ENCODE peak calls at places on chromosome 20, in seven cellular contexts. One of them, this sample, is unnamed.
A peak's percentile ranks its signal among the peaks of the same experiment; 100 is the strongest.

GRCh38 chr20:42082611-42083010 is 464.4 kb upstream of the CHD6 start:
- DNase-seq in IMR-90: peak; percentile 0
- DNase-seq in HepG2: no peak
- DNase-seq in K562: no peak
- DNase-seq in GM12878: no peak
- DNase-seq in H1: no peak
- DNase-seq in SK-N-SH: peak; percentile 81
- DNase-seq in this sample: no peak

GRCh38 chr20:63360850-63361497 is at the start of gene CHRNA4:
- DNase-seq in IMR-90: no peak
- DNase-seq in HepG2: no peak
- DNase-seq in K562: no peak
- DNase-seq in GM12878: no peak
- DNase-seq in H1: no peak
- DNase-seq in SK-N-SH: peak; percentile 68
- DNase-seq in this sample: no peak

GRCh38 chr20:46270977-46271744 is 37.1 kb downstream of the CDH22 start:
- DNase-seq in IMR-90: no peak
- DNase-seq in HepG2: no peak
- DNase-seq in K562: no peak
- DNase-seq in GM12878: no peak
- DNase-seq in H1: no peak
- DNase-seq in SK-N-SH: no peak
- DNase-seq in this sample: no peak

GRCh38 chr20:63382551-63383300 is 21.6 kb upstream of the CHRNA4 start:
- DNase-seq in IMR-90: no peak
- DNase-seq in HepG2: no peak
- DNase-seq in K562: no peak
- DNase-seq in GM12878: no peak
- DNase-seq in H1: no peak
- DNase-seq in SK-N-SH: no peak
- DNase-seq in this sample: no peak

GRCh38 chr20:14498809-14499208 is 161.4 kb upstream of the FLRT3 start:
- DNase-seq in IMR-90: no peak
- DNase-seq in HepG2: no peak
- DNase-seq in K562: no peak
- DNase-seq in GM12878: no peak
- DNase-seq in H1: no peak
- DNase-seq in SK-N-SH: peak; percentile 21
- DNase-seq in this sample: no peak

GRCh38 chr20:2914160-2914559 is 40.9 kb downstream of the PTPRA start:
- DNase-seq in IMR-90: no peak
- DNase-seq in HepG2: peak; percentile 71
- DNase-seq in K562: no peak
- DNase-seq in GM12878: no peak
- DNase-seq in H1: no peak
- DNase-seq in SK-N-SH: no peak
- DNase-seq in this sample: no peak

GRCh38 chr20:60791823-60792222 is 460.2 kb upstream of the CDH4 start:
- DNase-seq in IMR-90: no peak
- DNase-seq in HepG2: no peak
- DNase-seq in K562: no peak
- DNase-seq in GM12878: no peak
- DNase-seq in H1: no peak
- DNase-seq in SK-N-SH: no peak
- DNase-seq in this sample: no peak

GRCh38 chr20:2984956-2985661 is 58.3 kb upstream of the GNRH2 start:
- DNase-seq in IMR-90: peak; percentile 80
- DNase-seq in HepG2: no peak
- DNase-seq in K562: no peak
- DNase-seq in GM12878: no peak
- DNase-seq in H1: no peak
- DNase-seq in SK-N-SH: no peak
- DNase-seq in this sample: no peak

GRCh38 chr20:11922561-11922960 is 4.9 kb downstream of the BTBD3 start:
- DNase-seq in IMR-90: no peak
- DNase-seq in HepG2: no peak
- DNase-seq in K562: no peak
- DNase-seq in GM12878: no peak
- DNase-seq in H1: no peak
- DNase-seq in SK-N-SH: no peak
- DNase-seq in this sample: no peak

GRCh38 chr20:48739395-48740268 is 88.2 kb downstream of the PREX1 start:
- DNase-seq in IMR-90: no peak
- DNase-seq in HepG2: no peak
- DNase-seq in K562: no peak
- DNase-seq in GM12878: no peak
- DNase-seq in H1: no peak
- DNase-seq in SK-N-SH: peak; percentile 39
- DNase-seq in this sample: no peak

GRCh38 chr20:18180815-18181214 is 43.2 kb downstream of the KAT14 start:
- DNase-seq in IMR-90: no peak
- DNase-seq in HepG2: no peak
- DNase-seq in K562: no peak
- DNase-seq in GM12878: no peak
- DNase-seq in H1: no peak
- DNase-seq in SK-N-SH: no peak
- DNase-seq in this sample: no peak

GRCh38 chr20:5688431-5688972 is 61.7 kb upstream of the SHLD1 start:
- DNase-seq in IMR-90: no peak
- DNase-seq in HepG2: no peak
- DNase-seq in K562: peak; percentile 16
- DNase-seq in GM12878: no peak
- DNase-seq in H1: no peak
- DNase-seq in SK-N-SH: no peak
- DNase-seq in this sample: no peak

GRCh38 chr20:43983904-43984361 is 69.3 kb downstream of the TOX2 start:
- DNase-seq in IMR-90: no peak
- DNase-seq in HepG2: no peak
- DNase-seq in K562: no peak
- DNase-seq in GM12878: no peak
- DNase-seq in H1: no peak
- DNase-seq in SK-N-SH: no peak
- DNase-seq in this sample: no peak

GRCh38 chr20:43982016-43982415 is 67.4 kb downstream of the TOX2 start:
- DNase-seq in IMR-90: no peak
- DNase-seq in HepG2: no peak
- DNase-seq in K562: no peak
- DNase-seq in GM12878: no peak
- DNase-seq in H1: no peak
- DNase-seq in SK-N-SH: no peak
- DNase-seq in this sample: no peak

GRCh38 chr20:43984587-43984986 is 69.9 kb downstream of the TOX2 start:
- DNase-seq in IMR-90: no peak
- DNase-seq in HepG2: no peak
- DNase-seq in K562: no peak
- DNase-seq in GM12878: no peak
- DNase-seq in H1: no peak
- DNase-seq in SK-N-SH: no peak
- DNase-seq in this sample: no peak

GRCh38 chr20:43982886-43983285 is 68.2 kb downstream of the TOX2 start:
- DNase-seq in IMR-90: no peak
- DNase-seq in HepG2: no peak
- DNase-seq in K562: no peak
- DNase-seq in GM12878: no peak
- DNase-seq in H1: no peak
- DNase-seq in SK-N-SH: no peak
- DNase-seq in this sample: no peak

GRCh38 chr20:43983359-43983758 is 68.7 kb downstream of the TOX2 start:
- DNase-seq in IMR-90: no peak
- DNase-seq in HepG2: no peak
- DNase-seq in K562: peak; percentile 63
- DNase-seq in GM12878: no peak
- DNase-seq in H1: no peak
- DNase-seq in SK-N-SH: no peak
- DNase-seq in this sample: no peak
- TF ChIP-seq RAD21 in IMR-90: no peak
- TF ChIP-seq RAD21 in HepG2: peak; percentile 26
- TF ChIP-seq RAD21 in K562: peak; percentile 31
- TF ChIP-seq RAD21 in GM12878: no peak
- TF ChIP-seq RAD21 in H1: peak; percentile 35
- TF ChIP-seq RAD21 in SK-N-SH: peak; percentile 48
- TF ChIP-seq RAD21 in this sample: peak; percentile 43

GRCh38 chr20:33027769-33028751 is 3.4 kb upstream of the BPIFB6 start:
- DNase-seq in IMR-90: no peak
- DNase-seq in HepG2: no peak
- DNase-seq in K562: no peak
- DNase-seq in GM12878: no peak
- DNase-seq in H1: no peak
- DNase-seq in SK-N-SH: no peak
- DNase-seq in this sample: no peak

GRCh38 chr20:33030569-33030968 is 879 bp upstream of the BPIFB6 start:
- DNase-seq in IMR-90: no peak
- DNase-seq in HepG2: no peak
- DNase-seq in K562: no peak
- DNase-seq in GM12878: no peak
- DNase-seq in H1: no peak
- DNase-seq in SK-N-SH: no peak
- DNase-seq in this sample: no peak

GRCh38 chr20:33031531-33031930 is at the start of gene BPIFB6:
- DNase-seq in IMR-90: no peak
- DNase-seq in HepG2: no peak
- DNase-seq in K562: no peak
- DNase-seq in GM12878: no peak
- DNase-seq in H1: no peak
- DNase-seq in SK-N-SH: no peak
- DNase-seq in this sample: no peak

GRCh38 chr20:33028875-33029274 is 2.6 kb upstream of the BPIFB6 start:
- DNase-seq in IMR-90: no peak
- DNase-seq in HepG2: no peak
- DNase-seq in K562: no peak
- DNase-seq in GM12878: no peak
- DNase-seq in H1: no peak
- DNase-seq in SK-N-SH: no peak
- DNase-seq in this sample: no peak

DNA sequence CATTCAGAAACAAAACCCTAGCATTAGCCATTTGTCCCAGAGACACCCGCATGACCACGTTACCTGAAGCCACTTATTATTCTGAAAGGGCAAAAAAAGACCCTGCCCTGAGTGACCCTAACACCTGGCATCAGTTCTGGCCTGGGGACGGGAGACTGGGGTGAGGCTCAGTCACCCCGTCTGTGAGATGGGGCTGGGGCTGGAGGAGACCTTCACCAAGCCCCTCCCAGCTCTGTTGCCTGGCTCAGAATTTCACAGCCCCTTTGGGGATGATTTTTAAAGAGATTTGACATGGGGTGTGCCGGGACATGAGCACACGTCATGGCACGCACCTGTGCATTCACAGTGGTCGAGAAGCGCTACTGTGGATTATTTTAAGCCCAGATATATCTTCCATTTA is 1.4 kb upstream of the BPIFB6 start:
- DNase-seq in IMR-90: no peak
- DNase-seq in HepG2: no peak
- DNase-seq in K562: no peak
- DNase-seq in GM12878: no peak
- DNase-seq in H1: no peak
- DNase-seq in SK-N-SH: no peak
- DNase-seq in this sample: no peak
- H3K27me3 ChIP-seq in IMR-90: no peaks in the 10 kb centered on the region
- H3K27me3 ChIP-seq in HepG2: peaks cover 1% of the 10 kb centered on the region
- H3K27me3 ChIP-seq in K562: peaks cover 17% of the 10 kb centered on the region
- H3K27me3 ChIP-seq in GM12878: no peaks in the 10 kb centered on the region
- H3K27me3 ChIP-seq in H1: no peaks in the 10 kb centered on the region
- H3K27me3 ChIP-seq in SK-N-SH: peaks cover 6% of the 10 kb centered on the region
- H3K27me3 ChIP-seq in this sample: peaks cover 17% of the 10 kb centered on the region

GRCh38 chr20:53037621-53038020 is 65.5 kb downstream of the TSHZ2 start:
- DNase-seq in IMR-90: no peak
- DNase-seq in HepG2: no peak
- DNase-seq in K562: no peak
- DNase-seq in GM12878: no peak
- DNase-seq in H1: no peak
- DNase-seq in SK-N-SH: no peak
- DNase-seq in this sample: no peak

GRCh38 chr20:53036992-53037391 is 64.8 kb downstream of the TSHZ2 start:
- DNase-seq in IMR-90: no peak
- DNase-seq in HepG2: no peak
- DNase-seq in K562: no peak
- DNase-seq in GM12878: no peak
- DNase-seq in H1: no peak
- DNase-seq in SK-N-SH: no peak
- DNase-seq in this sample: no peak

GRCh38 chr20:53038328-53038727 is 66.2 kb downstream of the TSHZ2 start:
- DNase-seq in IMR-90: no peak
- DNase-seq in HepG2: no peak
- DNase-seq in K562: no peak
- DNase-seq in GM12878: no peak
- DNase-seq in H1: no peak
- DNase-seq in SK-N-SH: no peak
- DNase-seq in this sample: no peak

GRCh38 chr20:53044296-53044695 is 72.1 kb downstream of the TSHZ2 start:
- DNase-seq in IMR-90: no peak
- DNase-seq in HepG2: no peak
- DNase-seq in K562: no peak
- DNase-seq in GM12878: no peak
- DNase-seq in H1: no peak
- DNase-seq in SK-N-SH: no peak
- DNase-seq in this sample: no peak

DNA sequence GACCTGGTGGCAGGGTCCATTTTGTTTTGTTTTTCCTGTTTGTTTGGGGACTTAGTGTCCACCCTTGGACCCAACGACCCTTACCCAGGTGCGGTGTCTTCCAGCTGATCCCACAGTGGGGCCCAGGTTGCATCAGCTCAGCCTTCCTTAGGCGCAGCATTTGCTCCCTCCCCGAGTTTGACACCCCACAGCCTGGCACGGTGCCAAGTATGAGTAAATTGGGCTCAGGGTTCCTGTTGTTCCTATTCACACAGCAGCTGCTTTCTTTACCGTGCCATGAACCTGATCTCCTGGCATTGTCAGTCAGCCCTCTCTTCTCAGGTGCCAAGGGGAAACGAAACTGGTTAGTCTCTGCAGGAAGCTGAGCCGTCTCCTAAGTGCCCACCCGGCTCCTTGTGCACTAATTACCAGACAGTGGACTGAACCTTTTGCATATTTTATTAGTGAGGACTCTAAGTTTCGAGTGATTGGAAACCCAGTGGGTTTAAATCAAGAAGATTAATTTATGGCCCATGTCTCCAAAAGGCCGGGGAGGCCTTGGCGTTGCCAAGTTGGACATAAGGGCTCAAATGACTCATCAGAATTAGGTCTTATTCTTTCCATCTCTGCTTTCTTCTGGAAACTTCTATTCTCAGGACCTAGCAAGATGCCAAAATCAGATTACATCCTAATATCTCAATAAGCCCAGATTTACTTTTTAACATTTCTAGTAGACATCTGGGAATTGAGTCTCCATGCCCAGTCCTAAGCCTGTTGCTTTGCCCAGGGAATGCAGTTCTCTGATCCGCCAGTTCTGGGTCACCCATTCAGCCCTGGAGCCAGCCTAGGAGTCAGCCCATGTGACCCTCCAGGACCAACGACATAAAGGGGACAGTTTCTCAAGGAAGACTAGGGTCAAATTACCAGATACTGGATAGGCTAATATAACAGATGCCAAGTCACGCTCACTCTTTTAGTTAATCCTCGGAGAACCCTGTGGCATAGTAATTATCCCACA is 68.8 kb downstream of the TSHZ2 start:
- DNase-seq in IMR-90: no peak
- DNase-seq in HepG2: no peak
- DNase-seq in K562: peak; percentile 8
- DNase-seq in GM12878: no peak
- DNase-seq in H1: no peak
- DNase-seq in SK-N-SH: no peak
- DNase-seq in this sample: no peak
- TF ChIP-seq RAD21 in IMR-90: no peak
- TF ChIP-seq RAD21 in HepG2: no peak
- TF ChIP-seq RAD21 in K562: no peak
- TF ChIP-seq RAD21 in GM12878: no peak
- TF ChIP-seq RAD21 in H1: no peak
- TF ChIP-seq RAD21 in SK-N-SH: no peak
- TF ChIP-seq RAD21 in this sample: no peak

GRCh38 chr20:38165966-38166706 is 1.1 kb upstream of the TGM2 start:
- DNase-seq in IMR-90: peak; percentile 35
- DNase-seq in HepG2: peak; percentile 55
- DNase-seq in K562: no peak
- DNase-seq in GM12878: no peak
- DNase-seq in H1: no peak
- DNase-seq in SK-N-SH: no peak
- DNase-seq in this sample: no peak
- H3K27me3 ChIP-seq in IMR-90: no peaks in the 10 kb centered on the region
- H3K27me3 ChIP-seq in HepG2: no peaks in the 10 kb centered on the region
- H3K27me3 ChIP-seq in K562: no peaks in the 10 kb centered on the region
- H3K27me3 ChIP-seq in GM12878: no peaks in the 10 kb centered on the region
- H3K27me3 ChIP-seq in H1: no peaks in the 10 kb centered on the region
- H3K27me3 ChIP-seq in SK-N-SH: no peaks in the 10 kb centered on the region
- H3K27me3 ChIP-seq in this sample: no peaks in the 10 kb centered on the region

This sample was measured in HCT116.